ENCODE peak calls at places on chromosomes 5 and 9, in five cellular contexts. One of them, this sample, is unnamed.

GRCh38 chr5:72170101-72170500 is 62.8 kb downstream of the MAP1B start:
- DNase-seq in spleen: no peak
- DNase-seq in transverse colon: no peak
- DNase-seq in A549: no peak
- DNase-seq in heart left ventricle: no peak
- DNase-seq in this sample: no peak

GRCh38 chr5:115661156-115661555 is 35.3 kb upstream of the TMED7 start:
- DNase-seq in spleen: no peak
- DNase-seq in A549: no peak
- DNase-seq in transverse colon: no peak
- DNase-seq in heart left ventricle: no peak
- DNase-seq in this sample: no peak

GRCh38 chr9:32725066-32725860 is 58.1 kb upstream of the TMEM215 start:
- DNase-seq in A549: no peak
- DNase-seq in transverse colon: no peak
- DNase-seq in heart left ventricle: no peak
- DNase-seq in spleen: no peak
- DNase-seq in this sample: no peak

GRCh38 chr5:85893996-85894395 is 723.7 kb upstream of the COX7C start:
- DNase-seq in spleen: no peak
- DNase-seq in A549: no peak
- DNase-seq in heart left ventricle: no peak
- DNase-seq in transverse colon: no peak
- DNase-seq in this sample: no peak

GRCh38 chr5:134122530-134122929 is 8.0 kb downstream of the TCF7 start:
- DNase-seq in transverse colon: peak; percentile 57
- DNase-seq in heart left ventricle: no peak
- DNase-seq in A549: no peak
- DNase-seq in spleen: peak; percentile 88
- DNase-seq in this sample: peak; percentile 19

GRCh38 chr9:6829027-6829426 is 71.3 kb downstream of the KDM4C start:
- DNase-seq in spleen: no peak
- DNase-seq in A549: peak; percentile 18
- DNase-seq in transverse colon: no peak
- DNase-seq in heart left ventricle: no peak
- DNase-seq in this sample: no peak

GRCh38 chr5:12316812-12317211 is 412.6 kb upstream of the CTNND2 start:
- DNase-seq in spleen: no peak
- DNase-seq in heart left ventricle: no peak
- DNase-seq in transverse colon: no peak
- DNase-seq in A549: no peak
- DNase-seq in this sample: no peak

GRCh38 chr9:18256574-18256973 is 217.4 kb upstream of the ADAMTSL1 start:
- DNase-seq in transverse colon: no peak
- DNase-seq in spleen: no peak
- DNase-seq in heart left ventricle: no peak
- DNase-seq in A549: no peak
- DNase-seq in this sample: no peak

GRCh38 chr5:131534995-131535394 is 100.0 kb downstream of the RAPGEF6 start:
- DNase-seq in heart left ventricle: no peak
- DNase-seq in transverse colon: no peak
- DNase-seq in A549: no peak
- DNase-seq in spleen: no peak
- DNase-seq in this sample: no peak

GRCh38 chr5:84332106-84332505 is 52.6 kb downstream of the EDIL3 start:
- DNase-seq in spleen: no peak
- DNase-seq in A549: no peak
- DNase-seq in heart left ventricle: no peak
- DNase-seq in transverse colon: no peak
- DNase-seq in this sample: no peak

GRCh38 chr5:154368041-154368800 is 77.6 kb upstream of the SAP30L start:
- DNase-seq in spleen: no peak
- DNase-seq in heart left ventricle: no peak
- DNase-seq in transverse colon: no peak
- DNase-seq in A549: peak; percentile 89
- DNase-seq in this sample: no peak

GRCh38 chr5:102850503-102850902 is 95.4 kb downstream of the PAM start:
- DNase-seq in heart left ventricle: no peak
- DNase-seq in A549: no peak
- DNase-seq in spleen: peak; percentile 58
- DNase-seq in transverse colon: no peak
- DNase-seq in this sample: no peak

GRCh38 chr9:89899476-89900047 is 294.8 kb downstream of the GADD45G start:
- DNase-seq in spleen: no peak
- DNase-seq in heart left ventricle: no peak
- DNase-seq in transverse colon: no peak
- DNase-seq in A549: no peak
- DNase-seq in this sample: no peak

GRCh38 chr9:21927752-21928151 is 66.4 kb downstream of the CDKN2A start:
- DNase-seq in spleen: no peak
- DNase-seq in heart left ventricle: no peak
- DNase-seq in A549: no peak
- DNase-seq in transverse colon: no peak
- DNase-seq in this sample: no peak

GRCh38 chr5:141343242-141343952 is at the start of gene PCDHGA3:
- DNase-seq in heart left ventricle: peak; percentile 56
- DNase-seq in A549: no peak
- DNase-seq in spleen: no peak
- DNase-seq in transverse colon: no peak
- DNase-seq in this sample: no peak

GRCh38 chr5:55338092-55338613 is 30.4 kb downstream of the MTREX start:
- DNase-seq in A549: no peak
- DNase-seq in heart left ventricle: no peak
- DNase-seq in spleen: no peak
- DNase-seq in transverse colon: no peak
- DNase-seq in this sample: no peak

GRCh38 chr5:65623482-65623881 is 651 bp downstream of the TRIM23 start:
- DNase-seq in transverse colon: no peak
- DNase-seq in heart left ventricle: no peak
- DNase-seq in spleen: no peak
- DNase-seq in A549: no peak
- DNase-seq in this sample: no peak

GRCh38 chr5:167245871-167246270 is 1045.6 kb upstream of the WWC1 start:
- DNase-seq in A549: no peak
- DNase-seq in spleen: no peak
- DNase-seq in heart left ventricle: no peak
- DNase-seq in transverse colon: no peak
- DNase-seq in this sample: no peak

GRCh38 chr5:139138109-139138508 is 60.1 kb downstream of the SIL1 start:
- DNase-seq in transverse colon: no peak
- DNase-seq in heart left ventricle: no peak
- DNase-seq in spleen: no peak
- DNase-seq in A549: no peak
- DNase-seq in this sample: no peak

GRCh38 chr5:74575741-74576538 is 64.6 kb downstream of the ENC1 start:
- DNase-seq in spleen: no peak
- DNase-seq in heart left ventricle: no peak
- DNase-seq in A549: peak; percentile 25
- DNase-seq in transverse colon: no peak
- DNase-seq in this sample: no peak

GRCh38 chr5:140785905-140786686 is at the start of gene PCDHA1:
- DNase-seq in transverse colon: no peak
- DNase-seq in spleen: no peak
- DNase-seq in A549: peak; percentile 29
- DNase-seq in heart left ventricle: no peak
- DNase-seq in this sample: no peak

GRCh38 chr5:173138707-173139106 is 5.6 kb upstream of the BNIP1 start:
- DNase-seq in heart left ventricle: no peak
- DNase-seq in transverse colon: no peak
- DNase-seq in A549: no peak
- DNase-seq in spleen: no peak
- DNase-seq in this sample: no peak

GRCh38 chr5:42889311-42889933 is 77.7 kb upstream of the SELENOP start:
- DNase-seq in transverse colon: peak; percentile 89
- DNase-seq in heart left ventricle: peak; percentile 78
- DNase-seq in A549: peak; percentile 62
- DNase-seq in spleen: no peak
- DNase-seq in this sample: peak; percentile 83

GRCh38 chr5:55188656-55189380 is 15.8 kb upstream of the CDC20B start:
- DNase-seq in A549: no peak
- DNase-seq in heart left ventricle: no peak
- DNase-seq in spleen: no peak
- DNase-seq in transverse colon: no peak
- DNase-seq in this sample: no peak

GRCh38 chr5:88691945-88692868 is 190.8 kb downstream of the MEF2C start:
- DNase-seq in heart left ventricle: no peak
- DNase-seq in A549: no peak
- DNase-seq in spleen: peak; percentile 62
- DNase-seq in transverse colon: no peak
- DNase-seq in this sample: no peak

DNA sequence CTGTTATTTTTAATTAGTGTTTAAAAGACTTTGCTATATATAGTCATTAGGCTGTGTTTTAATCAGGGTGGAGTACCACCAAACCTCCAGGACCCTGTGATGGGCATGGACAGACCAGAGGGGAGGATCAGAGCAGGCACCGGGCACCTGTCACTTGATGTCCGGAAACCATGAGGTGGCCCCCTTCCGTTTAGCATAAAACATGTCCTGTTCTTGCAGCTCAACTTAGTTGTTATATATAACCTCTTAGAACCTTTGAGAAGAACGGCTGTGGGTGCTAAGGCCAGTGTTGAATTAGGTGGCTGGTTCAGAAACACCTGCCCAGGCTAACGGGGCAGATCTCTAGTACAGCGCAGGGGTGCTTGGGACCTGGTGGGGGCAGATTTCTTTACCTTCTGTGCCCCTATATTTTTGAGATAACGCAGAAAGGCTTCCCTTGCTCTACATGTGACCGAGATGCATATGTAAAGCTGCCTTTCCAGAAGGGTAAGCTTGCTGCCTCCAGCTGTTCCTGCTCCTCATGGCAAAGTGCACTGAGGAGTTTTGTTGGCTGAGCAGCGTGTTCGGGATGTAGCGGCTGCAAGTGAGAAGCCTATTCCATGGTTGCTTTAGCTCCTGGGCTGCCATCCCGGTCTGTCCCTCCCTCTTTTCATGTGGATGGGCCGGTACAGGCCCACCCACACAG is 255.5 kb downstream of the FANCC start:
- DNase-seq in A549: no peak
- DNase-seq in spleen: no peak
- DNase-seq in heart left ventricle: no peak
- DNase-seq in transverse colon: no peak
- DNase-seq in this sample: no peak
- H3K4me1 ChIP-seq in A549: peaks cover 100% of the 10 kb centered on the region
- H3K4me1 ChIP-seq in spleen: peaks cover 15% of the 10 kb centered on the region
- H3K4me1 ChIP-seq in heart left ventricle: peaks cover 80% of the 10 kb centered on the region
- H3K4me1 ChIP-seq in transverse colon: peaks cover 17% of the 10 kb centered on the region
- H3K4me1 ChIP-seq in this sample: peaks cover 56% of the 10 kb centered on the region

DNA sequence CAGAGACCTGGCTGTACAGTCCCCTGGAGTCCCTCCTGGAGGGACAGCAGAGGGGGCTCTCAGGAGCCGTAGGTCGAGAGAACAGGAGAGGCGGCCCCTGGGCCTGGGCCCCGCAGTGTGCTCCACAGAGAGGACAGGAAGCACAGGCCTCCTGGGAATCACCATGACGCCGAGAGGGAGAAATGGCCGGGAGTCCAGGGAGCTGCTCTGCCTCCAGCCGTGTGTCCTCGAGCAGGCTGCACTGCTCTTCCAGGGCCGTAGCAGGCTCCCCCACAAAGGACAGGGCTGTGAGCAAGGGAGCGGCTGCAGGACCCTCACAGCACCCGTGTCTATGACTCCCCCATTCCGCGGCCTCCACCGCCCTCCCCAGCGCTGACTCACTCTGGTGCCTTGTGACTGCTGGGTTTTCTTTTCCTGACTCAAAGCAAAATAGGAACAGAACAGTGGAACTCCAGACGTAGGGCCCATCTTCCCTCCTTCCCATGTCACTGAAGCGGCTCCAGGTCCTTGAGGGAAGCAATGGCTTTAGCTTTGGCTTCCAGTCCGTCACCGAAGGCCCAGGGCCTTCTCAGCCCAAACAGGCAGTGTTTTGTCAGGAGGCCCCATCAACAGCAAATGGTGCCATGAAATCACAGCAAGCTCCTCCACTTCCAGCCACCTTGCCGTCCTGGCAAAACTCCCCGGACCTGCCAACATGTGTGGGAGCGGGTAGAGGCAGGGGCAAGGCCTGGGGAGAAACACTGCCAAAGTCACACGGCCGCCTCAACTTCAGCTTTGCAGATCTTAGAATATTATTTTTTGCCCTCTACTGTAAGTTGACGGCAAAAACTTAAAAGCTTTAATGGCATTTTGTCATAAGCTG is 114.2 kb downstream of the LHFPL2 start:
- DNase-seq in heart left ventricle: peak; percentile 76
- DNase-seq in spleen: no peak
- DNase-seq in transverse colon: no peak
- DNase-seq in A549: no peak
- DNase-seq in this sample: peak; percentile 38
- TF ChIP-seq POLR2A in heart left ventricle: peak; percentile 23
- TF ChIP-seq POLR2A in spleen: no peak
- TF ChIP-seq POLR2A in transverse colon: peak; percentile 15
- TF ChIP-seq POLR2A in A549: no peak
- TF ChIP-seq POLR2A in this sample: peak; percentile 23

DNA sequence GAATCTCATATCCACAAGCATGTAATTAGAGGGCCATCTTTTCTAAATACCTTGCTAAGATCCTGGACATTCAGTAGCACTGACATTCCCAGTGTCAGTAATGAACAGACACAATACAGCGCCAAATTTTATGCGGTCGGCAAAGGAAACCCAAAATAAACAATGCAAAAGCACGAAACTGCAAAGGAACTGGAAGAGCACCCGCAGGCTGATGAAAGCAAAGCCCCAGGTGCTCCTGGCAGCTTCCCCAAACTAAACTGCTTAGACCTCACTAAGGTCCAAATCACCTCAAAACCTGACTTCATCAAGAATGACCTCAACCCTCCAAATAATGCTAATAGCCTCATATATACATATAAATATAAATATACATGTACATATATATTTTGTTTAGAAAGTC is 102.0 kb downstream of the GPR21 start:
- DNase-seq in A549: no peak
- DNase-seq in transverse colon: no peak
- DNase-seq in heart left ventricle: no peak
- DNase-seq in spleen: no peak
- DNase-seq in this sample: no peak
- H3K27ac ChIP-seq in A549: no peak overlapping the region
- H3K27ac ChIP-seq in transverse colon: no peak overlapping the region
- H3K27ac ChIP-seq in heart left ventricle: no peak overlapping the region
- H3K27ac ChIP-seq in spleen: no peak overlapping the region
- H3K27ac ChIP-seq in this sample: no peak overlapping the region

DNA sequence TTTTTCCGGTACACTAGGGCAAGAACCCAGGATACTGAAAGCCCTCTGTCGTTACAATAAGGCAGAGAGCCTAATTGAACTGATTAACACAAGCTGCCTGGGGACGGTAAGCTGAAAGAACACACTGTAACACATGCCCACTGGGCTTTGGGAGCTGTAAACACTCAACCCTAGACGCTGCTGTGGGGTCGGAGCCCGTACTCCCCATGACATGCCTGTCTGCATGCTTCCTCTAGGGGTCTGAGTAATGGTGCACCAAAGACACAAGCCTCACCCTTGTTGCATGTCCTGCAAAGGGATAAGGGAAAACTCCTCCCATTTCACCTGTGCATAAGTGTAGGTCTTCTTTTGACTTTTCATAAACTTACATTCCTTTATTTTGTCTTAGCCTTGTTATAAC is 194.0 kb downstream of the FBXL7 start:
- DNase-seq in heart left ventricle: no peak
- DNase-seq in transverse colon: no peak
- DNase-seq in A549: no peak
- DNase-seq in spleen: no peak
- DNase-seq in this sample: no peak
- H3K4me1 ChIP-seq in heart left ventricle: peaks cover 34% of the 10 kb centered on the region
- H3K4me1 ChIP-seq in transverse colon: peaks cover 17% of the 10 kb centered on the region
- H3K4me1 ChIP-seq in A549: no peaks in the 10 kb centered on the region
- H3K4me1 ChIP-seq in spleen: no peaks in the 10 kb centered on the region
- H3K4me1 ChIP-seq in this sample: no peaks in the 10 kb centered on the region

This sample was measured in right lobe of liver.